ENCODE peak calls at places on chromosome 9, in six cellular contexts. Y is pulmonary artery endothelial cell, S is NCI-H460, G is right lobe of liver, D is cerebellum, B is cardiac fibroblast. J is an unnamed sample.

GRCh38 chr9:114156658-114157421 is 1.5 kb downstream of the COL27A1 start:
- DNase-seq in S (no peak), Y (no peak), B (peak), D (peak), G (peak), J (peak)

GRCh38 chr9:123419091-123419490 is 63.1 kb downstream of the CRB2 start:
- DNase-seq in D (no peak), B (no peak), Y (no peak), S (no peak), G (peak), J (no peak)

GRCh38 chr9:117466111-117466510 is 51.3 kb upstream of the ASTN2 start:
- DNase-seq in G (no peak), S (peak), Y (no peak), B (no peak), D (no peak), J (no peak)

GRCh38 chr9:69190866-69191672 is 17.0 kb downstream of the TJP2 start:
- DNase-seq in B (no peak), G (no peak), S (no peak), D (no peak), Y (no peak), J (no peak)

GRCh38 chr9:99071313-99072039 is 33.4 kb upstream of the TGFBR1 start:
- DNase-seq in B (no peak), Y (no peak), S (no peak), D (no peak), G (no peak), J (no peak)

GRCh38 chr9:2086971-2087370 is 71.8 kb downstream of the SMARCA2 start:
- DNase-seq in D (no peak), Y (no peak), S (no peak), B (no peak), G (no peak), J (no peak)

GRCh38 chr9:87276851-87277251 is 220.8 kb upstream of the DAPK1 start:
- DNase-seq in S (no peak), B (peak), G (no peak), Y (no peak), D (no peak), J (no peak)

GRCh38 chr9:113556877-113557593 is 93.5 kb downstream of the RGS3 start:
- DNase-seq in Y (no peak), B (no peak), S (no peak), D (no peak), G (no peak), J (no peak)

GRCh38 chr9:116156621-116157314 is 3.2 kb downstream of the PAPPA start:
- DNase-seq in D (peak), Y (no peak), G (no peak), S (peak), B (peak), J (peak)

GRCh38 chr9:75907329-75907728 is 16.9 kb downstream of the PCSK5 start:
- DNase-seq in S (no peak), G (no peak), D (no peak), B (peak), Y (no peak), J (no peak)

GRCh38 chr9:115158666-115159481 is 40.9 kb upstream of the TNC start:
- DNase-seq in Y (no peak), G (no peak), B (peak), D (no peak), S (no peak), J (no peak)

GRCh38 chr9:97773091-97773490 is 76.0 kb upstream of the XPA start:
- DNase-seq in D (no peak), Y (no peak), G (no peak), B (no peak), S (no peak), J (no peak)

GRCh38 chr9:115593587-115594091 is 475.7 kb upstream of the TNC start:
- DNase-seq in S (peak), B (peak), D (peak), G (no peak), Y (no peak), J (no peak)

GRCh38 chr9:117828466-117828865 is 124.3 kb downstream of the TLR4 start:
- DNase-seq in B (no peak), D (no peak), G (no peak), Y (no peak), S (no peak), J (no peak)

GRCh38 chr9:126108240-126108639 is 218.4 kb upstream of the MVB12B start:
- DNase-seq in S (peak), G (no peak), Y (no peak), D (no peak), B (peak), J (no peak)

J was measured in HFF-Myc.